ENCODE peak calls at places on chromosomes 13 and 19, in six cellular contexts. C is transverse colon, U is IMR-90, E is foreskin keratinocyte, S is K562, G is esophagus squamous epithelium. Y is an unnamed sample. For H3K4me1, the result is how much of the 10 kb centered on the place peaks cover.

GRCh38 chr13:50224534-50224933 is 209.3 kb downstream of the KCNRG start:
- DNase-seq in C (no peak), U (peak), E (peak), S (no peak), G (no peak), Y (no peak)

GRCh38 chr19:33437351-33438015 is 64.0 kb downstream of the CEBPG start:
- DNase-seq in C (no peak), U (no peak), E (no peak), S (no peak), G (no peak), Y (no peak)

GRCh38 chr13:106534844-106535551 is 464 bp downstream of the EFNB2 start:
- DNase-seq in C (no peak), U (peak), E (no peak), S (peak), G (no peak), Y (no peak)

GRCh38 chr13:32976046-32976781 is 40.0 kb upstream of the KL start:
- DNase-seq in C (no peak), U (no peak), E (no peak), S (no peak), G (no peak), Y (no peak)

GRCh38 chr19:53865918-53866696 is 1.6 kb upstream of the MYADM start:
- DNase-seq in C (peak), U (peak), E (no peak), S (peak), G (no peak), Y (no peak)

GRCh38 chr13:45196622-45197021 is 4.2 kb downstream of the KCTD4 start:
- DNase-seq in C (no peak), U (peak), E (peak), S (no peak), G (no peak), Y (no peak)

GRCh38 chr13:44934724-44935123 is 54.5 kb downstream of the NUFIP1 start:
- DNase-seq in C (no peak), U (peak), E (peak), S (no peak), G (no peak), Y (no peak)

GRCh38 chr13:71870036-71870435 is 3.0 kb upstream of the DACH1 start:
- DNase-seq in C (no peak), U (no peak), E (no peak), S (no peak), G (no peak), Y (no peak)

GRCh38 chr19:19120308-19121156 is 17.7 kb downstream of the TMEM161A start:
- DNase-seq in C (peak), U (peak), E (peak), S (peak), G (no peak), Y (peak)

GRCh38 chr19:58569943-58570670 is 3.0 kb downstream of the MZF1 start:
- DNase-seq in C (peak), U (no peak), E (no peak), S (no peak), G (no peak), Y (peak)

GRCh38 chr13:49838989-49839388 is 46.5 kb upstream of the KPNA3 start:
- DNase-seq in C (no peak), U (no peak), E (peak), S (peak), G (no peak), Y (no peak)

GRCh38 chr13:106513025-106513424 is 22.4 kb downstream of the EFNB2 start:
- DNase-seq in C (no peak), U (peak), E (no peak), S (no peak), G (no peak), Y (no peak)

GRCh38 chr13:60139272-60139671 is 24.5 kb downstream of the DIAPH3 start:
- DNase-seq in C (no peak), U (peak), E (no peak), S (no peak), G (no peak), Y (no peak)

GRCh38 chr13:114110091-114110829 is 22.2 kb downstream of the RASA3 start:
- DNase-seq in C (peak), U (no peak), E (no peak), S (no peak), G (no peak), Y (peak)
- H3K4me1 ChIP-seq in C (under half), U (half or more), E (under half), S (under half), G (under half), Y (half or more)

GRCh38 chr19:4060621-4061177 is 6.0 kb downstream of the ZBTB7A start:
- DNase-seq in C (peak), U (no peak), E (no peak), S (no peak), G (no peak), Y (no peak)
- H3K4me1 ChIP-seq in C (half or more), U (under half), E (under half), S (half or more), G (half or more), Y (under half)

DNA sequence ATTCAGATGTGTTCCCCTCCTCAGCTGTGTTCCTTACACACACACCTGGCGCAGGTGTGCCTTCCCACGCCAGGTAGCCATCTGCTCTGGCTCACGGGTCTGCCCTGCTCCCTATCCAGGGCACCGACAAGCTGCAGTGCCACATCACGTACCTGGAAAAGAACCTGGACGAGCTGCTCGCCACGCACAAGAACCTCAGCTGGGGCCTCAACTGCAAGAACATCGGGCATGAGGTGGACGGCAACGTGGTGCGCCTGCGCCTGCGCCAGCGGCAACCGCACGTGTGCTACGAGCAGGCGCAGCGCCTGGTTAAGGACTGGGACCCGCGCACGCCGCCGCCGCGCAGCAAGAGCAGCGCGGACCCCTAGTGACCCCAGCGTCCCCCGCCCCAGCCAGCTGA is 26.5 kb upstream of the CASP14 start:
- DNase-seq in C (no peak), U (no peak), E (no peak), S (no peak), G (no peak), Y (no peak)
- H3K4me1 ChIP-seq in C (under half), U (under half), E (under half), S (under half), G (under half), Y (under half)

DNA sequence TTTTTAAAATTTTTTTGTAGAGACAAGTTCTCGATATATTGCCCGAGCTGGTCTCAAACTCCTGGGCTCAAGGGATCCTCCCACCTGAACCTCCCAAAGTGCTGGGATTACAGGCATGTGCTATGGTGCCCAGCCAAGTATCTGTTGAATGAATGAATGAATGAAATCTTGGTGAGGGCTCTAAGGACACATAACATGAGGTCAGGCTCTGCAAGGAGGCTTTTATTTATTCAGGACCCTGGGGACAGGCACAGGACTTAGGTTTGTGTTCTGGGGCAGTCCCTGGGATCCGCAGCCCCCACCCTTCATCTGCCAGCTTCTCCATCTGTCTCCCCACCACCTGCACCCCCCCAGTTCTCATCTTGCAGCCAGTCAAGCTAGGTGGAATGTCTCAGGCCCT is 4.6 kb downstream of the PTGIR start:
- DNase-seq in C (no peak), U (no peak), E (no peak), S (no peak), G (no peak), Y (no peak)
- H3K4me1 ChIP-seq in C (under half), U (under half), E (under half), S (under half), G (under half), Y (under half)

DNA sequence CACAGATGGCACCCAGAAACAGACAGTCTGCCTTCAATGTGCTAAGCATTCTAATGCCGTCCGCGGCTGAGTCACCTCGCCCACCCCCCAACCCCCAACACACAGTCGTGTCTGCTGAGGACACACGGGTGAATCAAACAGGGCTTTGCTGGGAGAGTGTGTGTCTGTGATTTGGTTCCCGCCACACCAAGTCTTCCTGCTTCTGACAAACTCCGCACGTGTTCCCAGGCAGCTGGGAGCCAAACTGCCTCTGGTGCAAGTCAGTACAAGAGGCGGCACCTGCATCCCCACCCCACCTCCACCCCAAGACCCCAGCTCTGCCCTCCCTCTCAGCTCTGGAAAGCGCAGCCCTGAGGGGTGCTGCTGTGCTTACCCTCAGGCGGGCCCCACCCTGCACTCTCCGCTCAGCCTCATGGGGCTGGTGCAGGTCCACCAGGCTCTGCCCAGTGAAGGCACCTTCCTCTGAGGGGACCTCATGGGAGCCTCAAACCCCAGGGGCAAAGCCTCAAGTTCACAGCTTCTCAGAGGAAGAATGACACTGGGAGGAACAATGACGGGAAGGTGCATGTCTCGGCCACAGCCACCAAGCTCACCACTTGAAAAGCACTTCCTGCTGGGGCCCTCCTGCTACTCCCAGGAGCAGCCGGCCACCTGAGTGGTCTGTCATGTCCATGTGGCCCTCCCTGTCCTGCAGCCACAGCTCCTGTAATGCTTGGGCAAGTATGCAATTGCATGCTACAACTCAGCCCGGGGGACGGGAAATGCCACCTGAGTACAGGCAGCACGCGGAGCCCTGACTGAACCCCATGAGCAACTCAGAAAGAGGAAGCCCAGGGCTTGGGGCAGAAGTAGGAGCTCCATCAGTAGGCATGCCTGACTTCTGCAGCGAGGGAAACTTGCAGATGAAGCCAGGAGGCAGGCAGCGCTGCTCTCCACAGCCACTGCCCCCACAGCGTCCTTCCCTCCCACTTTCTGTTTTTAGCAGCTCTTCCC is 15.1 kb upstream of the SLC35E1 start:
- DNase-seq in C (peak), U (peak), E (peak), S (no peak), G (no peak), Y (peak)
- H3K4me1 ChIP-seq in C (under half), U (under half), E (under half), S (half or more), G (half or more), Y (half or more)

DNA sequence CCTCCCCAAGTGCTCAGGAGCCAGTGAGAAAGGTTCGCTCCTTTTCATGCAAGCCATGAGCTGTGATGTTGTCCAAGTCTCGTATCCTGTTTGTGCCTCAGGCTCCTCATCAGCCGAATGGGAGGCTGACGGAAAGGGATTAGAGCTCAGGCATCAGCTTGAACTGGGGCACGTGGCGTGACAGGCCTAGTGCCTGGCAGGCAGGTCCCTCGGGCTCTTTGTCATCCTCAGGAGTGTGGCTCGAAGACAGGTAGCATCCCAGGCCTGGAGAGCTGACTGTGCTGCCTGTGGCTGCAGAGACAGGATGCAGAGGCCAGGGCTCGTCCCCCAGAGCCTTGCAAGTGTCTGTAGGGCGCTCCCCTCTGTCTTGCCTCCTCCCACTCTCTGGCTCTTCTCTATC is 38.5 kb downstream of the DNM2 start:
- DNase-seq in C (no peak), U (no peak), E (no peak), S (no peak), G (no peak), Y (no peak)
- H3K4me1 ChIP-seq in C (under half), U (under half), E (under half), S (half or more), G (under half), Y (under half)

DNA sequence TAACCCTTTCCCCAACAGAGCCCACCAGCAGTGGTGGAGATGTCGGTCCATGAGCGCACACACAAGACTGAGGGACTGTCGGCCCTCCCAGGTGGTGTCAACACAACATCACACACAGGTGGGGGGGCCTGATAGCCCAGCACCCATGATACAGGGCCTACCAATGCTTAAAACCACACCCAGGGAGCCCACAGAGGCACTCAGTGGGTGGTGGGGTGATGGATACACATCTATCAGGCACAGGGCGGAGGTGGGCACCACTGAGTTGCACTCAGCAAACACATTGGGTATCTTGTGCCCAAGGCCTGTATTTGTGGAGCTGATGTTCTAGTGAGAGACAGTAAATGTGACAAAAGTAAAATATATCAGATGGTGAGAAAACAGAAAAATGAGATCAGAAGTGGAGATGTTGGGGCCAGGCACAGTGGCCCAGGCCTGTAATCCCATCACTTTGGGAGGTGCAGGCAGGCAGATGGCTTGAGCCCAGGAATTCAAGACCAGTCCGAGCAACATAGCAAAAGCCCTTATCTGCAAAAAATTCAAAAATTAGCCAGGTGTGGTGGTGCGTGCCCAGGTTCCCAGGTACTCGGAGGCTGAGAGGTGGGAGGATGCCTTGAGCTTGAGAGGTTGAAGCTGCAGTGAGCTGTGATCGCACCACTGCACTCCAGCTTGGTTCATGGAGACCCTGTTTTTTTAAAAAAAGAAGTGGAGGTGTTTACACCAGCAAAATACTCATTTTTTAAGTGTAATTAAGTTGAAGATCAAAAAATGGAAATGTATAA is 6.8 kb upstream of the ZFP36 start:
- DNase-seq in C (no peak), U (no peak), E (no peak), S (no peak), G (no peak), Y (no peak)
- H3K4me1 ChIP-seq in C (under half), U (under half), E (under half), S (half or more), G (half or more), Y (under half)

GRCh38 chr19:6274756-6275155 is 5.0 kb downstream of the MLLT1 start:
- DNase-seq in C (no peak), U (no peak), E (no peak), S (no peak), G (no peak), Y (no peak)
- H3K4me1 ChIP-seq in C (half or more), U (half or more), E (under half), S (half or more), G (half or more), Y (under half)

DNA sequence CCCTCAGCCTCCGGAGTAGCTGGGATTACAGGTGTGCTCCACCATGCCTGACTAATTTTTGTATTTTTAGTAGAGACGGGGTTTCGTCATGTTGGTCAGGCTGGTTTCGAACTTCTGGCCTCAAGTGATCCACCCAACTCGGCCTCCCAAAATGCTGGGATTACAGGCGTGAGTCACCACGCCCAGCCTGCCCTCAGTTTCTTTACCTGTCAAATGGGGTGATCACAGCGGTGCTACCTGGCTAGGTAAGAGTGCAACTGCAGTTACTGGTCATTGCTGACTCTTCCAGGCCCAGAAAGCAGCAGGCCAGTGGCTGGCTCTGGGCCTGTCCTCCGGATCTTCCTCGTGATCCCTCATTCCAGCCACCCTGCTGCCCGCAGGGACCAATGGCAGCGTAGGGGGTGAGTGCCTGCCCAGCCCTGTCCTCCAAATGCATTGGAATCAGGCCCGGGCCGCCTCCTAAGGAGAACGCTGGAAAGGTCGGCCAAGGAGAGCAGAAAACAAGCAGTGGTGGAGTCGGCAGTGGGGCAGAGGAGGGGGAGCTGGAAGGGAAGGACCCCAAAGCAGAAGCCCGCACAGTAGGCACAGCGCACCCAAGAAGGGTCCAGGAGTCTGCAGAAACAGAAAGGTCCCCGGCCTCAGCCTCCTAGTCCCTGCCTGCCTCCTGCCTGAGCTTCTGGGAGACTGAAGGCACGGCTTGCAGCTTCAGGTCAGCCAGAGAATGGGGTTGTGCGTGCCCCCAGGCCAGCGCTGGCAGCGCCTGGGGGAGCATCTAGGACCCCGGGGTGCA is 1.8 kb upstream of the SLC27A1 start:
- DNase-seq in C (peak), U (no peak), E (no peak), S (no peak), G (no peak), Y (no peak)
- H3K4me1 ChIP-seq in C (under half), U (under half), E (under half), S (under half), G (under half), Y (under half)

Y was measured in DND-41.